ENCODE peak calls at places on chromosomes 4 and X, in nine cellular contexts. A is astrocyte, O is thoracic aorta, F is cardiac muscle cell, L is A549, X is K562, W is esophagus squamous epithelium, E is IMR-90, Q is astrocyte of the spinal cord. I is an unnamed sample.

GRCh38 chr4:7872264-7872771 is 67.3 kb downstream of the AFAP1 start:
- DNase-seq in O (no peak), A (peak), Q (peak), W (no peak), E (peak), F (peak), X (no peak), L (peak), I (peak)

GRCh38 chr4:167826281-167826680 is 266.1 kb upstream of the ANXA10 start:
- DNase-seq in W (no peak), E (no peak), O (no peak), X (no peak), A (no peak), F (peak), Q (no peak), L (no peak), I (peak)

GRCh38 chr4:89204624-89205023 is 93.3 kb downstream of the TIGD2 start:
- DNase-seq in L (peak), X (no peak), E (no peak), F (no peak), W (no peak), Q (peak), O (no peak), A (peak), I (peak)

GRCh38 chr4:125389713-125390112 is 75.0 kb downstream of the FAT4 start:
- DNase-seq in X (no peak), L (peak), E (peak), A (peak), O (no peak), Q (peak), F (peak), W (no peak), I (peak)

GRCh38 chr4:53962516-53963225 is 101.7 kb downstream of the CHIC2 start:
- DNase-seq in Q (peak), W (no peak), X (no peak), A (peak), L (no peak), O (no peak), F (peak), E (peak), I (peak)

GRCh38 chrX:17944833-17945497 is 83.9 kb upstream of the RAI2 start:
- DNase-seq in W (no peak), F (no peak), X (peak), O (no peak), A (no peak), L (peak), E (no peak), Q (no peak), I (peak)

GRCh38 chr4:101178731-101179130 is 168.6 kb downstream of the PPP3CA start:
- DNase-seq in O (no peak), F (no peak), W (no peak), X (no peak), L (no peak), Q (peak), E (peak), A (peak), I (peak)

GRCh38 chr4:108060164-108060563 is 70.5 kb downstream of the HADH start:
- DNase-seq in W (no peak), Q (peak), L (peak), A (peak), O (no peak), X (no peak), F (peak), E (peak), I (peak)

GRCh38 chrX:16239211-16239610 is 71.9 kb downstream of the MAGEB17 start:
- DNase-seq in W (no peak), E (peak), Q (peak), F (peak), A (peak), X (no peak), L (peak), O (no peak), I (peak)

GRCh38 chr4:47038263-47038662 is 6.9 kb downstream of the GABRB1 start:
- DNase-seq in O (no peak), L (no peak), Q (no peak), F (no peak), A (no peak), X (no peak), E (no peak), W (no peak), I (no peak)

GRCh38 chr4:47031011-47031678 is at the start of gene GABRB1:
- DNase-seq in Q (peak), E (peak), L (peak), W (no peak), A (peak), O (no peak), F (peak), X (peak), I (peak)

GRCh38 chr4:47031713-47032404 is 492 bp downstream of the GABRB1 start:
- DNase-seq in O (no peak), F (no peak), Q (no peak), A (no peak), W (no peak), E (no peak), X (no peak), L (no peak), I (no peak)

GRCh38 chr4:47032405-47033106 is 1.2 kb downstream of the GABRB1 start:
- DNase-seq in W (no peak), O (no peak), F (peak), E (peak), L (peak), X (no peak), Q (peak), A (peak), I (peak)
- H3K4me3 ChIP-seq in W (peak), O (peak), F (peak), E (peak), L (peak), X (no peak), Q (peak), A (peak), I (peak)

GRCh38 chr4:123246085-123246484 is 150.5 kb upstream of the SPRY1 start:
- DNase-seq in F (no peak), O (no peak), L (no peak), E (no peak), Q (no peak), A (no peak), W (no peak), X (no peak), I (no peak)

GRCh38 chr4:123249821-123250220 is 146.8 kb upstream of the SPRY1 start:
- DNase-seq in Q (no peak), O (no peak), W (no peak), X (no peak), L (no peak), E (no peak), F (no peak), A (no peak), I (no peak)

GRCh38 chr4:123248260-123248659 is 148.3 kb upstream of the SPRY1 start:
- DNase-seq in F (peak), E (peak), O (no peak), Q (no peak), A (no peak), W (no peak), L (no peak), X (no peak), I (peak)

GRCh38 chr4:123244233-123244632 is 152.4 kb upstream of the SPRY1 start:
- DNase-seq in X (no peak), F (peak), W (no peak), Q (no peak), A (no peak), L (peak), E (peak), O (no peak), I (no peak)
- TF ChIP-seq CTCF in X (no peak), F (peak), W (peak), Q (peak), A (no peak), L (no peak), E (peak), O (no peak), I (no peak)

GRCh38 chr4:140047781-140048180 is 106.2 kb downstream of the MAML3 start:
- DNase-seq in Q (no peak), A (no peak), O (no peak), E (no peak), L (no peak), X (no peak), W (no peak), F (no peak), I (no peak)
- H3K4me3 ChIP-seq in Q (no peak), A (no peak), O (peak), E (no peak), L (no peak), X (no peak), W (peak), F (no peak), I (no peak)

GRCh38 chrX:106177982-106178321 is 9.8 kb downstream of the PWWP3B start:
- DNase-seq in F (peak), Q (peak), A (no peak), E (no peak), X (no peak), O (no peak), L (no peak), W (no peak), I (no peak)

GRCh38 chrX:106177106-106177981 is 9.2 kb downstream of the PWWP3B start:
- DNase-seq in O (no peak), Q (peak), E (no peak), F (peak), W (no peak), L (no peak), A (peak), X (peak), I (no peak)

GRCh38 chrX:106178826-106179225 is 10.7 kb downstream of the PWWP3B start:
- DNase-seq in Q (peak), X (no peak), F (peak), L (no peak), O (no peak), E (no peak), A (no peak), W (no peak), I (no peak)
- TF ChIP-seq CTCF in Q (peak), X (no peak), F (peak), L (no peak), O (no peak), E (no peak), A (no peak), W (no peak), I (no peak)